ENCODE peak calls at places on chromosomes 5 and 9, in eight cellular contexts. One of them, this sample, is unnamed.

GRCh38 chr5:154359222-154359583 is 86.6 kb upstream of the SAP30L start:
- DNase-seq in Caco-2: no peak
- DNase-seq in activated T-cell treated with anti-CD3 and anti-CD28 coated beads, Interleukin-2, amount 50 U/mL, for 72 hours: no peak
- DNase-seq in mucosa of gallbladder: no peak
- DNase-seq in COR-L47: no peak
- DNase-seq in BE2C: no peak
- DNase-seq in neural crest cell: no peak
- DNase-seq in stimulated activated CD4-positive, alpha-beta T cell treated with anti-CD3 and anti-CD28 coated beads, TNF-alpha, amount 100 ng/mL, for 1 hour: no peak
- DNase-seq in this sample: no peak

GRCh38 chr5:74619308-74619707 is 21.2 kb downstream of the ENC1 start:
- DNase-seq in Caco-2: no peak
- DNase-seq in activated T-cell treated with anti-CD3 and anti-CD28 coated beads, Interleukin-2, amount 50 U/mL, for 72 hours: no peak
- DNase-seq in mucosa of gallbladder: no peak
- DNase-seq in COR-L47: no peak
- DNase-seq in BE2C: no peak
- DNase-seq in neural crest cell: no peak
- DNase-seq in stimulated activated CD4-positive, alpha-beta T cell treated with anti-CD3 and anti-CD28 coated beads, TNF-alpha, amount 100 ng/mL, for 1 hour: no peak
- DNase-seq in this sample: no peak

GRCh38 chr5:150538007-150538917 is 30.3 kb downstream of the NDST1 start:
- DNase-seq in Caco-2: no peak
- DNase-seq in activated T-cell treated with anti-CD3 and anti-CD28 coated beads, Interleukin-2, amount 50 U/mL, for 72 hours: no peak
- DNase-seq in mucosa of gallbladder: no peak
- DNase-seq in COR-L47: no peak
- DNase-seq in BE2C: no peak
- DNase-seq in neural crest cell: no peak
- DNase-seq in stimulated activated CD4-positive, alpha-beta T cell treated with anti-CD3 and anti-CD28 coated beads, TNF-alpha, amount 100 ng/mL, for 1 hour: no peak
- DNase-seq in this sample: no peak

GRCh38 chr9:17318821-17319320 is 184.0 kb downstream of the CNTLN start:
- DNase-seq in Caco-2: no peak
- DNase-seq in activated T-cell treated with anti-CD3 and anti-CD28 coated beads, Interleukin-2, amount 50 U/mL, for 72 hours: no peak
- DNase-seq in mucosa of gallbladder: no peak
- DNase-seq in COR-L47: no peak
- DNase-seq in BE2C: no peak
- DNase-seq in neural crest cell: no peak
- DNase-seq in stimulated activated CD4-positive, alpha-beta T cell treated with anti-CD3 and anti-CD28 coated beads, TNF-alpha, amount 100 ng/mL, for 1 hour: no peak
- DNase-seq in this sample: no peak

GRCh38 chr5:127705120-127705892 is 2.1 kb downstream of the CCDC192 start:
- DNase-seq in Caco-2: no peak
- DNase-seq in activated T-cell treated with anti-CD3 and anti-CD28 coated beads, Interleukin-2, amount 50 U/mL, for 72 hours: peak
- DNase-seq in mucosa of gallbladder: no peak
- DNase-seq in COR-L47: peak
- DNase-seq in BE2C: no peak
- DNase-seq in neural crest cell: no peak
- DNase-seq in stimulated activated CD4-positive, alpha-beta T cell treated with anti-CD3 and anti-CD28 coated beads, TNF-alpha, amount 100 ng/mL, for 1 hour: no peak
- DNase-seq in this sample: no peak

GRCh38 chr9:133731876-133732321 is 6.3 kb downstream of the SARDH start:
- DNase-seq in Caco-2: peak
- DNase-seq in activated T-cell treated with anti-CD3 and anti-CD28 coated beads, Interleukin-2, amount 50 U/mL, for 72 hours: no peak
- DNase-seq in mucosa of gallbladder: no peak
- DNase-seq in COR-L47: peak
- DNase-seq in BE2C: peak
- DNase-seq in neural crest cell: no peak
- DNase-seq in stimulated activated CD4-positive, alpha-beta T cell treated with anti-CD3 and anti-CD28 coated beads, TNF-alpha, amount 100 ng/mL, for 1 hour: no peak
- DNase-seq in this sample: no peak

GRCh38 chr5:673837-674629 is 19.1 kb downstream of the TPPP start:
- DNase-seq in Caco-2: no peak
- DNase-seq in activated T-cell treated with anti-CD3 and anti-CD28 coated beads, Interleukin-2, amount 50 U/mL, for 72 hours: no peak
- DNase-seq in mucosa of gallbladder: peak
- DNase-seq in COR-L47: no peak
- DNase-seq in BE2C: peak
- DNase-seq in neural crest cell: no peak
- DNase-seq in stimulated activated CD4-positive, alpha-beta T cell treated with anti-CD3 and anti-CD28 coated beads, TNF-alpha, amount 100 ng/mL, for 1 hour: no peak
- DNase-seq in this sample: no peak

GRCh38 chr5:103178167-103178566 is 58.1 kb downstream of the PPIP5K2 start:
- DNase-seq in Caco-2: no peak
- DNase-seq in activated T-cell treated with anti-CD3 and anti-CD28 coated beads, Interleukin-2, amount 50 U/mL, for 72 hours: no peak
- DNase-seq in mucosa of gallbladder: no peak
- DNase-seq in COR-L47: no peak
- DNase-seq in BE2C: no peak
- DNase-seq in neural crest cell: no peak
- DNase-seq in stimulated activated CD4-positive, alpha-beta T cell treated with anti-CD3 and anti-CD28 coated beads, TNF-alpha, amount 100 ng/mL, for 1 hour: no peak
- DNase-seq in this sample: no peak

GRCh38 chr5:169970911-169971436 is 9.3 kb downstream of the INSYN2B start:
- DNase-seq in Caco-2: no peak
- DNase-seq in activated T-cell treated with anti-CD3 and anti-CD28 coated beads, Interleukin-2, amount 50 U/mL, for 72 hours: no peak
- DNase-seq in mucosa of gallbladder: peak
- DNase-seq in COR-L47: no peak
- DNase-seq in BE2C: no peak
- DNase-seq in neural crest cell: no peak
- DNase-seq in stimulated activated CD4-positive, alpha-beta T cell treated with anti-CD3 and anti-CD28 coated beads, TNF-alpha, amount 100 ng/mL, for 1 hour: no peak
- DNase-seq in this sample: no peak

GRCh38 chr9:89309608-89310485 is 1.1 kb upstream of the CKS2 start:
- DNase-seq in Caco-2: no peak
- DNase-seq in activated T-cell treated with anti-CD3 and anti-CD28 coated beads, Interleukin-2, amount 50 U/mL, for 72 hours: no peak
- DNase-seq in mucosa of gallbladder: no peak
- DNase-seq in COR-L47: no peak
- DNase-seq in BE2C: no peak
- DNase-seq in neural crest cell: no peak
- DNase-seq in stimulated activated CD4-positive, alpha-beta T cell treated with anti-CD3 and anti-CD28 coated beads, TNF-alpha, amount 100 ng/mL, for 1 hour: no peak
- DNase-seq in this sample: no peak

GRCh38 chr5:102314328-102314727 is 18.2 kb upstream of the SLCO4C1 start:
- DNase-seq in Caco-2: no peak
- DNase-seq in activated T-cell treated with anti-CD3 and anti-CD28 coated beads, Interleukin-2, amount 50 U/mL, for 72 hours: no peak
- DNase-seq in mucosa of gallbladder: no peak
- DNase-seq in COR-L47: peak
- DNase-seq in BE2C: no peak
- DNase-seq in neural crest cell: no peak
- DNase-seq in stimulated activated CD4-positive, alpha-beta T cell treated with anti-CD3 and anti-CD28 coated beads, TNF-alpha, amount 100 ng/mL, for 1 hour: no peak
- DNase-seq in this sample: no peak

GRCh38 chr9:124339603-124340146 is 75.6 kb downstream of the PSMB7 start:
- DNase-seq in Caco-2: no peak
- DNase-seq in activated T-cell treated with anti-CD3 and anti-CD28 coated beads, Interleukin-2, amount 50 U/mL, for 72 hours: no peak
- DNase-seq in mucosa of gallbladder: no peak
- DNase-seq in COR-L47: no peak
- DNase-seq in BE2C: no peak
- DNase-seq in neural crest cell: no peak
- DNase-seq in stimulated activated CD4-positive, alpha-beta T cell treated with anti-CD3 and anti-CD28 coated beads, TNF-alpha, amount 100 ng/mL, for 1 hour: no peak
- DNase-seq in this sample: no peak

GRCh38 chr9:38010918-38011704 is 57.9 kb downstream of the SHB start:
- DNase-seq in Caco-2: no peak
- DNase-seq in activated T-cell treated with anti-CD3 and anti-CD28 coated beads, Interleukin-2, amount 50 U/mL, for 72 hours: no peak
- DNase-seq in mucosa of gallbladder: no peak
- DNase-seq in COR-L47: no peak
- DNase-seq in BE2C: no peak
- DNase-seq in neural crest cell: no peak
- DNase-seq in stimulated activated CD4-positive, alpha-beta T cell treated with anti-CD3 and anti-CD28 coated beads, TNF-alpha, amount 100 ng/mL, for 1 hour: no peak
- DNase-seq in this sample: no peak

GRCh38 chr9:27117489-27118135 is 8.6 kb downstream of the TEK start:
- DNase-seq in Caco-2: no peak
- DNase-seq in activated T-cell treated with anti-CD3 and anti-CD28 coated beads, Interleukin-2, amount 50 U/mL, for 72 hours: no peak
- DNase-seq in mucosa of gallbladder: peak
- DNase-seq in COR-L47: peak
- DNase-seq in BE2C: no peak
- DNase-seq in neural crest cell: no peak
- DNase-seq in stimulated activated CD4-positive, alpha-beta T cell treated with anti-CD3 and anti-CD28 coated beads, TNF-alpha, amount 100 ng/mL, for 1 hour: no peak
- DNase-seq in this sample: no peak

GRCh38 chr5:59709833-59710232 is 183.7 kb downstream of the PDE4D start:
- DNase-seq in Caco-2: no peak
- DNase-seq in activated T-cell treated with anti-CD3 and anti-CD28 coated beads, Interleukin-2, amount 50 U/mL, for 72 hours: no peak
- DNase-seq in mucosa of gallbladder: peak
- DNase-seq in COR-L47: no peak
- DNase-seq in BE2C: no peak
- DNase-seq in neural crest cell: no peak
- DNase-seq in stimulated activated CD4-positive, alpha-beta T cell treated with anti-CD3 and anti-CD28 coated beads, TNF-alpha, amount 100 ng/mL, for 1 hour: no peak
- DNase-seq in this sample: no peak

GRCh38 chr5:25754895-25755294 is 1110.1 kb upstream of the CDH10 start:
- DNase-seq in Caco-2: peak
- DNase-seq in activated T-cell treated with anti-CD3 and anti-CD28 coated beads, Interleukin-2, amount 50 U/mL, for 72 hours: no peak
- DNase-seq in mucosa of gallbladder: no peak
- DNase-seq in COR-L47: no peak
- DNase-seq in BE2C: no peak
- DNase-seq in neural crest cell: no peak
- DNase-seq in stimulated activated CD4-positive, alpha-beta T cell treated with anti-CD3 and anti-CD28 coated beads, TNF-alpha, amount 100 ng/mL, for 1 hour: no peak
- DNase-seq in this sample: no peak

GRCh38 chr5:113043491-113043931 is 66.9 kb downstream of the DCP2 start:
- DNase-seq in Caco-2: peak
- DNase-seq in activated T-cell treated with anti-CD3 and anti-CD28 coated beads, Interleukin-2, amount 50 U/mL, for 72 hours: peak
- DNase-seq in mucosa of gallbladder: peak
- DNase-seq in COR-L47: no peak
- DNase-seq in BE2C: peak
- DNase-seq in neural crest cell: peak
- DNase-seq in stimulated activated CD4-positive, alpha-beta T cell treated with anti-CD3 and anti-CD28 coated beads, TNF-alpha, amount 100 ng/mL, for 1 hour: no peak
- DNase-seq in this sample: peak

GRCh38 chr5:31401691-31402090 is 130.2 kb downstream of the DROSHA start:
- DNase-seq in Caco-2: no peak
- DNase-seq in activated T-cell treated with anti-CD3 and anti-CD28 coated beads, Interleukin-2, amount 50 U/mL, for 72 hours: no peak
- DNase-seq in mucosa of gallbladder: no peak
- DNase-seq in COR-L47: no peak
- DNase-seq in BE2C: no peak
- DNase-seq in neural crest cell: no peak
- DNase-seq in stimulated activated CD4-positive, alpha-beta T cell treated with anti-CD3 and anti-CD28 coated beads, TNF-alpha, amount 100 ng/mL, for 1 hour: no peak
- DNase-seq in this sample: no peak

GRCh38 chr9:94719878-94720277 is 6.6 kb upstream of the AOPEP start:
- DNase-seq in Caco-2: no peak
- DNase-seq in activated T-cell treated with anti-CD3 and anti-CD28 coated beads, Interleukin-2, amount 50 U/mL, for 72 hours: no peak
- DNase-seq in mucosa of gallbladder: no peak
- DNase-seq in COR-L47: no peak
- DNase-seq in BE2C: no peak
- DNase-seq in neural crest cell: no peak
- DNase-seq in stimulated activated CD4-positive, alpha-beta T cell treated with anti-CD3 and anti-CD28 coated beads, TNF-alpha, amount 100 ng/mL, for 1 hour: no peak
- DNase-seq in this sample: no peak

GRCh38 chr9:101625871-101626270 is 31.1 kb upstream of the PPP3R2 start:
- DNase-seq in Caco-2: no peak
- DNase-seq in activated T-cell treated with anti-CD3 and anti-CD28 coated beads, Interleukin-2, amount 50 U/mL, for 72 hours: no peak
- DNase-seq in mucosa of gallbladder: no peak
- DNase-seq in COR-L47: no peak
- DNase-seq in BE2C: no peak
- DNase-seq in neural crest cell: no peak
- DNase-seq in stimulated activated CD4-positive, alpha-beta T cell treated with anti-CD3 and anti-CD28 coated beads, TNF-alpha, amount 100 ng/mL, for 1 hour: no peak
- DNase-seq in this sample: no peak

GRCh38 chr5:134437340-134438267 is 25.9 kb upstream of the CDKN2AIPNL start:
- DNase-seq in Caco-2: no peak
- DNase-seq in activated T-cell treated with anti-CD3 and anti-CD28 coated beads, Interleukin-2, amount 50 U/mL, for 72 hours: no peak
- DNase-seq in mucosa of gallbladder: no peak
- DNase-seq in COR-L47: no peak
- DNase-seq in BE2C: no peak
- DNase-seq in neural crest cell: no peak
- DNase-seq in stimulated activated CD4-positive, alpha-beta T cell treated with anti-CD3 and anti-CD28 coated beads, TNF-alpha, amount 100 ng/mL, for 1 hour: no peak
- DNase-seq in this sample: no peak

GRCh38 chr9:86978413-86978812 is 31.1 kb upstream of the GAS1 start:
- DNase-seq in Caco-2: no peak
- DNase-seq in activated T-cell treated with anti-CD3 and anti-CD28 coated beads, Interleukin-2, amount 50 U/mL, for 72 hours: no peak
- DNase-seq in mucosa of gallbladder: no peak
- DNase-seq in COR-L47: no peak
- DNase-seq in BE2C: no peak
- DNase-seq in neural crest cell: no peak
- DNase-seq in stimulated activated CD4-positive, alpha-beta T cell treated with anti-CD3 and anti-CD28 coated beads, TNF-alpha, amount 100 ng/mL, for 1 hour: no peak
- DNase-seq in this sample: no peak

GRCh38 chr9:93965830-93966577 is 10.8 kb upstream of the BARX1 start:
- DNase-seq in Caco-2: no peak
- DNase-seq in activated T-cell treated with anti-CD3 and anti-CD28 coated beads, Interleukin-2, amount 50 U/mL, for 72 hours: no peak
- DNase-seq in mucosa of gallbladder: no peak
- DNase-seq in COR-L47: peak
- DNase-seq in BE2C: no peak
- DNase-seq in neural crest cell: no peak
- DNase-seq in stimulated activated CD4-positive, alpha-beta T cell treated with anti-CD3 and anti-CD28 coated beads, TNF-alpha, amount 100 ng/mL, for 1 hour: no peak
- DNase-seq in this sample: no peak

This sample was measured in activated CD8-positive, alpha-beta T cell treated with anti-CD3 and anti-CD28 coated beads, Interleukin-2, amount 10 ng/mL, durations not matched to agents 7 days and 5 days.